ENCODE peak calls at places on chromosomes 6 and 20, in seven cellular contexts. One of them, this sample, is unnamed.

GRCh38 chr6:130959938-130960337 is 103.1 kb downstream of the EPB41L2 start:
- DNase-seq in K562: no peak
- DNase-seq in breast epithelium: no peak
- DNase-seq in IMR-90: peak; percentile 67
- DNase-seq in body of pancreas: no peak
- DNase-seq in heart left ventricle: no peak
- DNase-seq in adrenal gland: no peak
- DNase-seq in this sample: no peak

GRCh38 chr6:125843593-125843992 is 52.8 kb downstream of the NCOA7 start:
- DNase-seq in K562: no peak
- DNase-seq in breast epithelium: no peak
- DNase-seq in IMR-90: no peak
- DNase-seq in body of pancreas: no peak
- DNase-seq in heart left ventricle: no peak
- DNase-seq in adrenal gland: no peak
- DNase-seq in this sample: no peak

GRCh38 chr6:116476021-116476678 is 15.0 kb downstream of the CALHM6 start:
- DNase-seq in K562: no peak
- DNase-seq in breast epithelium: no peak
- DNase-seq in IMR-90: peak; percentile 24
- DNase-seq in body of pancreas: no peak
- DNase-seq in heart left ventricle: no peak
- DNase-seq in adrenal gland: no peak
- DNase-seq in this sample: no peak

GRCh38 chr6:39225946-39226437 is 3.3 kb downstream of the KCNK5 start:
- DNase-seq in K562: peak; percentile 59
- DNase-seq in breast epithelium: no peak
- DNase-seq in IMR-90: no peak
- DNase-seq in body of pancreas: no peak
- DNase-seq in heart left ventricle: no peak
- DNase-seq in adrenal gland: no peak
- DNase-seq in this sample: peak; percentile 79

GRCh38 chr6:72272958-72273357 is 348.9 kb upstream of the KCNQ5 start:
- DNase-seq in K562: no peak
- DNase-seq in breast epithelium: no peak
- DNase-seq in IMR-90: peak; percentile 73
- DNase-seq in body of pancreas: no peak
- DNase-seq in heart left ventricle: no peak
- DNase-seq in adrenal gland: no peak
- DNase-seq in this sample: no peak

GRCh38 chr6:20211941-20212391 is 303 bp downstream of the MBOAT1 start:
- DNase-seq in K562: no peak
- DNase-seq in breast epithelium: peak; percentile 32
- DNase-seq in IMR-90: no peak
- DNase-seq in body of pancreas: peak; percentile 49
- DNase-seq in heart left ventricle: no peak
- DNase-seq in adrenal gland: no peak
- DNase-seq in this sample: peak; percentile 58

GRCh38 chr6:35675871-35676459 is 12.8 kb downstream of the FKBP5 start:
- DNase-seq in K562: no peak
- DNase-seq in breast epithelium: no peak
- DNase-seq in IMR-90: no peak
- DNase-seq in body of pancreas: no peak
- DNase-seq in heart left ventricle: no peak
- DNase-seq in adrenal gland: no peak
- DNase-seq in this sample: no peak

GRCh38 chr6:43442935-43443334 is 12.4 kb downstream of the DLK2 start:
- DNase-seq in K562: no peak
- DNase-seq in breast epithelium: no peak
- DNase-seq in IMR-90: no peak
- DNase-seq in body of pancreas: no peak
- DNase-seq in heart left ventricle: no peak
- DNase-seq in adrenal gland: no peak
- DNase-seq in this sample: peak; percentile 58

GRCh38 chr20:47851774-47852173 is 66.5 kb upstream of the SULF2 start:
- DNase-seq in K562: no peak
- DNase-seq in breast epithelium: no peak
- DNase-seq in IMR-90: no peak
- DNase-seq in body of pancreas: no peak
- DNase-seq in heart left ventricle: no peak
- DNase-seq in adrenal gland: no peak
- DNase-seq in this sample: no peak

GRCh38 chr6:27873101-27874030 is 38.8 kb downstream of the OR2B2 start:
- DNase-seq in K562: no peak
- DNase-seq in breast epithelium: no peak
- DNase-seq in IMR-90: peak; percentile 83
- DNase-seq in body of pancreas: peak; percentile 59
- DNase-seq in heart left ventricle: peak; percentile 54
- DNase-seq in adrenal gland: peak; percentile 76
- DNase-seq in this sample: peak; percentile 84

GRCh38 chr20:57580478-57581201 is 19.7 kb downstream of the PCK1 start:
- DNase-seq in K562: no peak
- DNase-seq in breast epithelium: no peak
- DNase-seq in IMR-90: no peak
- DNase-seq in body of pancreas: no peak
- DNase-seq in heart left ventricle: no peak
- DNase-seq in adrenal gland: no peak
- DNase-seq in this sample: no peak

GRCh38 chr6:35412102-35412501 is 40.0 kb upstream of the FANCE start:
- DNase-seq in K562: no peak
- DNase-seq in breast epithelium: no peak
- DNase-seq in IMR-90: no peak
- DNase-seq in body of pancreas: no peak
- DNase-seq in heart left ventricle: no peak
- DNase-seq in adrenal gland: no peak
- DNase-seq in this sample: no peak

GRCh38 chr6:7723041-7723447 is 2.9 kb upstream of the BMP6 start:
- DNase-seq in K562: peak; percentile 71
- DNase-seq in breast epithelium: peak; percentile 63
- DNase-seq in IMR-90: peak; percentile 81
- DNase-seq in body of pancreas: peak; percentile 83
- DNase-seq in heart left ventricle: peak; percentile 65
- DNase-seq in adrenal gland: peak; percentile 96
- DNase-seq in this sample: peak; percentile 78

GRCh38 chr20:16308754-16309153 is 264.5 kb downstream of the KIF16B start:
- DNase-seq in K562: no peak
- DNase-seq in breast epithelium: no peak
- DNase-seq in IMR-90: peak; percentile 46
- DNase-seq in body of pancreas: no peak
- DNase-seq in heart left ventricle: no peak
- DNase-seq in adrenal gland: no peak
- DNase-seq in this sample: no peak

GRCh38 chr6:109783245-109783990 is 92.3 kb downstream of the FIG4 start:
- DNase-seq in K562: peak; percentile 23
- DNase-seq in breast epithelium: no peak
- DNase-seq in IMR-90: peak; percentile 29
- DNase-seq in body of pancreas: peak; percentile 28
- DNase-seq in heart left ventricle: no peak
- DNase-seq in adrenal gland: peak; percentile 54
- DNase-seq in this sample: no peak

GRCh38 chr6:105600342-105601293 is 197.7 kb upstream of the PREP start:
- DNase-seq in K562: no peak
- DNase-seq in breast epithelium: no peak
- DNase-seq in IMR-90: peak; percentile 91
- DNase-seq in body of pancreas: no peak
- DNase-seq in heart left ventricle: no peak
- DNase-seq in adrenal gland: no peak
- DNase-seq in this sample: no peak

GRCh38 chr20:60813066-60813465 is 439.0 kb upstream of the CDH4 start:
- DNase-seq in K562: no peak
- DNase-seq in breast epithelium: no peak
- DNase-seq in IMR-90: no peak
- DNase-seq in body of pancreas: no peak
- DNase-seq in heart left ventricle: no peak
- DNase-seq in adrenal gland: no peak
- DNase-seq in this sample: no peak

GRCh38 chr6:107636486-107636885 is 146.6 kb downstream of the SOBP start:
- DNase-seq in K562: peak; percentile 20
- DNase-seq in breast epithelium: no peak
- DNase-seq in IMR-90: no peak
- DNase-seq in body of pancreas: no peak
- DNase-seq in heart left ventricle: no peak
- DNase-seq in adrenal gland: no peak
- DNase-seq in this sample: no peak

GRCh38 chr20:63697357-63697867 is 960 bp downstream of the TNFRSF6B start:
- DNase-seq in K562: no peak
- DNase-seq in breast epithelium: no peak
- DNase-seq in IMR-90: no peak
- DNase-seq in body of pancreas: no peak
- DNase-seq in heart left ventricle: no peak
- DNase-seq in adrenal gland: no peak
- DNase-seq in this sample: no peak

GRCh38 chr20:63700199-63701050 is 4.0 kb downstream of the TNFRSF6B start:
- DNase-seq in K562: peak; percentile 27
- DNase-seq in breast epithelium: no peak
- DNase-seq in IMR-90: no peak
- DNase-seq in body of pancreas: no peak
- DNase-seq in heart left ventricle: no peak
- DNase-seq in adrenal gland: peak; percentile 55
- DNase-seq in this sample: peak; percentile 84

GRCh38 chr20:63699466-63700198 is 3.2 kb downstream of the TNFRSF6B start:
- DNase-seq in K562: peak; percentile 58
- DNase-seq in breast epithelium: no peak
- DNase-seq in IMR-90: no peak
- DNase-seq in body of pancreas: no peak
- DNase-seq in heart left ventricle: no peak
- DNase-seq in adrenal gland: no peak
- DNase-seq in this sample: peak; percentile 72

GRCh38 chr20:63697868-63698545 is 1.6 kb downstream of the TNFRSF6B start:
- DNase-seq in K562: no peak
- DNase-seq in breast epithelium: no peak
- DNase-seq in IMR-90: no peak
- DNase-seq in body of pancreas: no peak
- DNase-seq in heart left ventricle: no peak
- DNase-seq in adrenal gland: no peak
- DNase-seq in this sample: no peak

DNA sequence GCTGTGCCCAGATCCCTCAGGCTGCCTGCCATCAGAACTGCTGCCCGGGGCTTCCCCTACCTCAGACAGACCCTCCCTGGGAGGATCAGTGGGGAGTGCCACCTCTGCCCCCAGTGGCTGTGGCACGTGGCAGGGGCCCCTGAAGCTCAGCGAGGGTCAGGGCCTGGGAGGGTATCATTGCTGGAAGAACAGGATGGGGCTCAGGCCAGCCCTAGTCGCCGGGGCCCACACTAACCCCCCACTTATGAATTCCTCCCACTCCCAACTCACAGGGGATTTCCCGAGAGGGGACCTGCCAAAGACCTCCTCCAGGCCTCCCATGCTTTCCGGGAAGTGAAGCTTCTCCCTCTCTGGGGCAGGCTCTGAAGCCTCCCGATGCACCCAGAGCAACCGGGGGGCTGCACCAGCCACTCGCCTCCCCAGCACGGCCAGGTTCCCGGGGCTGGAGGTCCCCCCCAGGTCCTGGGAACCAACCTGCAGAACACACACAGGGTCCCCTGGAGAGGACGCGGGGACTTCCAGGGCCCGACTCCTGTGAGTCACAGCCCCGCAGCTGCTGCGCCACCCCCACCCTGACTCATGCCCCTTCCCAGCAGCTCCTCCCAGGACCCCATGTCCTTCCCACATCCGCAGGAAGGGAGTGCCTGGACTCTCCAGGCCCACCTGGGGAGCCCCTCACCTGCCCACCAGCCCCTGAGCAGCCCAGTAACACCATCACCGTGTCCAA is 2.5 kb downstream of the TNFRSF6B start:
- DNase-seq in K562: no peak
- DNase-seq in breast epithelium: no peak
- DNase-seq in IMR-90: peak; percentile 94
- DNase-seq in body of pancreas: peak; percentile 59
- DNase-seq in heart left ventricle: no peak
- DNase-seq in adrenal gland: peak; percentile 86
- DNase-seq in this sample: peak; percentile 83
- TF ChIP-seq POLR2A in K562: peak; percentile 60
- TF ChIP-seq POLR2A in breast epithelium: no peak
- TF ChIP-seq POLR2A in IMR-90: no peak
- TF ChIP-seq POLR2A in body of pancreas: no peak
- TF ChIP-seq POLR2A in heart left ventricle: no peak
- TF ChIP-seq POLR2A in adrenal gland: no peak
- TF ChIP-seq POLR2A in this sample: no peak

DNA sequence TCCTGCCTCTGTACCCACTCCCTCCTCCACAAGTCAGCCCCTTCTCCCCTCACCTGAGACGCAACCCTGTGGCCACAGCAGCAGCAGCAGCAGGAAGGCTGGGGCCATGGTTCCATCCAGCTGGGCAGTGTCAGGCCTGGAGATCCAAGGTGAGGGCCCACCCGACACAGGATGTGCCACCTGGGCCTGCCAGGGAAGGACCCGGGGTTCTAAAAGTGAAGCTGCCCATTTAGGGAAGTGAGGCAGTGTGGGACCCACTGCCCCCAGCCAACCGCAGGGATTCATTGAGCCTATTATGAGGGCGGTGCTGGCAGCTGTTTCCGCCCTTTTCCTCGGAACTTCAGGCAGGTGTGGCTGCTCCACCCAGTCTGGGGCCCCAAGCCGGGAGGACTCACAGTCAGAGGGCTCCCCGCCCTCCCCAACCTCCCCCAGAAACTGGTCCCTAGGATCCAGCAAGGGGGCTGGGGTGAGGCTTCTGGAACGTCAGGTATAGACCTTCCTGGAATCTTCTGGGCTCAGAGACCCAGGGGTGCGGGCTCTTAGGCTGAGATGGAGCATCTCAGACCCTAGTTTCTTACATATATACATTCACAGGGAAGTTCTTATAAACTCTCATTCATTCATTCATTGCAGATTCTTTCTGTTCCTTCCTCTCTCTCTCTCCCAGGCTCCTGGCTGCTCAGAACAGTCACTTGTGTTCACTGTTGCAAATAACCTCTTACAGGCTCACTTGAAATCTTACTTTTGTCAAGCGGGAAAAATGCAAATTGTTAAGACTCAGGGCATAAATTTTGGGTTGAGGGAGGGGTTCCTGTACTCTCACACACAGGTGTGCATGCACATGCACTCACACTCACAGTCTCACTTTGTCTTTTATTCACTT is at the start of gene TREML2:
- DNase-seq in K562: peak; percentile 67
- DNase-seq in breast epithelium: no peak
- DNase-seq in IMR-90: no peak
- DNase-seq in body of pancreas: peak; percentile 10
- DNase-seq in heart left ventricle: no peak
- DNase-seq in adrenal gland: no peak
- DNase-seq in this sample: peak; percentile 37
- TF ChIP-seq CTCF in K562: no peak
- TF ChIP-seq CTCF in breast epithelium: no peak
- TF ChIP-seq CTCF in IMR-90: no peak
- TF ChIP-seq CTCF in body of pancreas: no peak
- TF ChIP-seq CTCF in heart left ventricle: no peak
- TF ChIP-seq CTCF in adrenal gland: no peak
- TF ChIP-seq CTCF in this sample: no peak

GRCh38 chr6:11727995-11728961 is 50.3 kb downstream of the ADTRP start:
- DNase-seq in K562: no peak
- DNase-seq in breast epithelium: no peak
- DNase-seq in IMR-90: no peak
- DNase-seq in body of pancreas: no peak
- DNase-seq in heart left ventricle: no peak
- DNase-seq in adrenal gland: no peak
- DNase-seq in this sample: no peak
- H3K4me3 ChIP-seq in K562: no peak overlapping the region
- H3K4me3 ChIP-seq in breast epithelium: no peak overlapping the region
- H3K4me3 ChIP-seq in IMR-90: no peak overlapping the region
- H3K4me3 ChIP-seq in body of pancreas: no peak overlapping the region
- H3K4me3 ChIP-seq in heart left ventricle: no peak overlapping the region
- H3K4me3 ChIP-seq in adrenal gland: no peak overlapping the region
- H3K4me3 ChIP-seq in this sample: no peak overlapping the region

GRCh38 chr6:33073431-33073871 is at the start of gene HLA-DPA1:
- DNase-seq in K562: no peak
- DNase-seq in breast epithelium: no peak
- DNase-seq in IMR-90: peak; percentile 11
- DNase-seq in body of pancreas: peak; percentile 68
- DNase-seq in heart left ventricle: peak; percentile 72
- DNase-seq in adrenal gland: peak; percentile 84
- DNase-seq in this sample: no peak
- TF ChIP-seq POLR2A in K562: no peak
- TF ChIP-seq POLR2A in breast epithelium: no peak
- TF ChIP-seq POLR2A in IMR-90: no peak
- TF ChIP-seq POLR2A in body of pancreas: no peak
- TF ChIP-seq POLR2A in heart left ventricle: peak; percentile 68
- TF ChIP-seq POLR2A in adrenal gland: peak; percentile 78
- TF ChIP-seq POLR2A in this sample: peak; percentile 83

This sample was measured in upper lobe of left lung.